ENCODE peak calls at places on chromosomes 5 and 9, in nine cellular contexts. One of them, this sample, is unnamed.

GRCh38 chr9:110728058-110728457 is 59.5 kb downstream of the MUSK start:
- DNase-seq in A549: no peak
- DNase-seq in heart left ventricle: no peak
- DNase-seq in AG04450: no peak
- DNase-seq in coronary artery: no peak
- DNase-seq in upper lobe of right lung: no peak
- DNase-seq in thoracic aorta: no peak
- DNase-seq in left ventricle myocardium inferior: no peak
- DNase-seq in endothelial cell: no peak
- DNase-seq in this sample: no peak

GRCh38 chr5:149550608-149551226 is 522 bp downstream of the CSNK1A1 start:
- DNase-seq in A549: no peak
- DNase-seq in heart left ventricle: no peak
- DNase-seq in AG04450: no peak
- DNase-seq in coronary artery: no peak
- DNase-seq in upper lobe of right lung: no peak
- DNase-seq in thoracic aorta: no peak
- DNase-seq in left ventricle myocardium inferior: peak; percentile 25
- DNase-seq in endothelial cell: peak; percentile 15
- DNase-seq in this sample: no peak

GRCh38 chr9:13786131-13786530 is 506.6 kb upstream of the MPDZ start:
- DNase-seq in A549: no peak
- DNase-seq in heart left ventricle: peak; percentile 52
- DNase-seq in AG04450: no peak
- DNase-seq in coronary artery: no peak
- DNase-seq in upper lobe of right lung: peak; percentile 64
- DNase-seq in thoracic aorta: no peak
- DNase-seq in left ventricle myocardium inferior: peak; percentile 64
- DNase-seq in endothelial cell: no peak
- DNase-seq in this sample: no peak

GRCh38 chr5:113448224-113448623 is 13.4 kb upstream of the TSSK1B start:
- DNase-seq in A549: no peak
- DNase-seq in heart left ventricle: no peak
- DNase-seq in AG04450: no peak
- DNase-seq in coronary artery: no peak
- DNase-seq in upper lobe of right lung: no peak
- DNase-seq in thoracic aorta: no peak
- DNase-seq in left ventricle myocardium inferior: no peak
- DNase-seq in endothelial cell: no peak
- DNase-seq in this sample: no peak

GRCh38 chr5:120257358-120257971 is 206.6 kb upstream of the PRR16 start:
- DNase-seq in A549: no peak
- DNase-seq in heart left ventricle: no peak
- DNase-seq in AG04450: no peak
- DNase-seq in coronary artery: no peak
- DNase-seq in upper lobe of right lung: no peak
- DNase-seq in thoracic aorta: no peak
- DNase-seq in left ventricle myocardium inferior: no peak
- DNase-seq in endothelial cell: no peak
- DNase-seq in this sample: no peak

GRCh38 chr9:108911820-108912219 is 22.1 kb downstream of the ELP1 start:
- DNase-seq in A549: no peak
- DNase-seq in heart left ventricle: no peak
- DNase-seq in AG04450: no peak
- DNase-seq in coronary artery: no peak
- DNase-seq in upper lobe of right lung: no peak
- DNase-seq in thoracic aorta: no peak
- DNase-seq in left ventricle myocardium inferior: no peak
- DNase-seq in endothelial cell: no peak
- DNase-seq in this sample: no peak

GRCh38 chr5:180059326-180059725 is 12.2 kb downstream of the RNF130 start:
- DNase-seq in A549: no peak
- DNase-seq in heart left ventricle: no peak
- DNase-seq in AG04450: no peak
- DNase-seq in coronary artery: no peak
- DNase-seq in upper lobe of right lung: no peak
- DNase-seq in thoracic aorta: no peak
- DNase-seq in left ventricle myocardium inferior: no peak
- DNase-seq in endothelial cell: no peak
- DNase-seq in this sample: no peak

GRCh38 chr5:38189031-38189632 is 69.2 kb upstream of the EGFLAM start:
- DNase-seq in A549: no peak
- DNase-seq in heart left ventricle: no peak
- DNase-seq in AG04450: no peak
- DNase-seq in coronary artery: no peak
- DNase-seq in upper lobe of right lung: no peak
- DNase-seq in thoracic aorta: no peak
- DNase-seq in left ventricle myocardium inferior: no peak
- DNase-seq in endothelial cell: no peak
- DNase-seq in this sample: no peak

GRCh38 chr5:124474821-124475220 is 271.6 kb downstream of the ZNF608 start:
- DNase-seq in A549: no peak
- DNase-seq in heart left ventricle: no peak
- DNase-seq in AG04450: no peak
- DNase-seq in coronary artery: no peak
- DNase-seq in upper lobe of right lung: no peak
- DNase-seq in thoracic aorta: no peak
- DNase-seq in left ventricle myocardium inferior: no peak
- DNase-seq in endothelial cell: no peak
- DNase-seq in this sample: no peak

GRCh38 chr5:179143446-179143845 is 83.3 kb downstream of the ZNF354C start:
- DNase-seq in A549: no peak
- DNase-seq in heart left ventricle: no peak
- DNase-seq in AG04450: no peak
- DNase-seq in coronary artery: no peak
- DNase-seq in upper lobe of right lung: no peak
- DNase-seq in thoracic aorta: no peak
- DNase-seq in left ventricle myocardium inferior: no peak
- DNase-seq in endothelial cell: no peak
- DNase-seq in this sample: no peak

GRCh38 chr9:112112519-112112918 is 62.6 kb downstream of the SUSD1 start:
- DNase-seq in A549: peak; percentile 74
- DNase-seq in heart left ventricle: no peak
- DNase-seq in AG04450: peak; percentile 39
- DNase-seq in coronary artery: no peak
- DNase-seq in upper lobe of right lung: no peak
- DNase-seq in thoracic aorta: no peak
- DNase-seq in left ventricle myocardium inferior: no peak
- DNase-seq in endothelial cell: no peak
- DNase-seq in this sample: no peak

GRCh38 chr5:148882332-148882731 is 55.9 kb downstream of the ADRB2 start:
- DNase-seq in A549: no peak
- DNase-seq in heart left ventricle: no peak
- DNase-seq in AG04450: no peak
- DNase-seq in coronary artery: no peak
- DNase-seq in upper lobe of right lung: no peak
- DNase-seq in thoracic aorta: no peak
- DNase-seq in left ventricle myocardium inferior: no peak
- DNase-seq in endothelial cell: no peak
- DNase-seq in this sample: no peak

GRCh38 chr5:34524123-34524522 is 132.0 kb upstream of the RAI14 start:
- DNase-seq in A549: peak; percentile 18
- DNase-seq in heart left ventricle: no peak
- DNase-seq in AG04450: no peak
- DNase-seq in coronary artery: no peak
- DNase-seq in upper lobe of right lung: no peak
- DNase-seq in thoracic aorta: peak; percentile 16
- DNase-seq in left ventricle myocardium inferior: no peak
- DNase-seq in endothelial cell: no peak
- DNase-seq in this sample: no peak

GRCh38 chr9:127498298-127498697 is 47.0 kb downstream of the LRSAM1 start:
- DNase-seq in A549: no peak
- DNase-seq in heart left ventricle: no peak
- DNase-seq in AG04450: no peak
- DNase-seq in coronary artery: no peak
- DNase-seq in upper lobe of right lung: no peak
- DNase-seq in thoracic aorta: no peak
- DNase-seq in left ventricle myocardium inferior: no peak
- DNase-seq in endothelial cell: no peak
- DNase-seq in this sample: no peak

GRCh38 chr9:81804306-81804705 is 115.0 kb upstream of the TLE1 start:
- DNase-seq in A549: no peak
- DNase-seq in heart left ventricle: no peak
- DNase-seq in AG04450: no peak
- DNase-seq in coronary artery: no peak
- DNase-seq in upper lobe of right lung: no peak
- DNase-seq in thoracic aorta: no peak
- DNase-seq in left ventricle myocardium inferior: no peak
- DNase-seq in endothelial cell: no peak
- DNase-seq in this sample: no peak

GRCh38 chr5:116370886-116371285 is 203.7 kb downstream of the SEMA6A start:
- DNase-seq in A549: no peak
- DNase-seq in heart left ventricle: no peak
- DNase-seq in AG04450: no peak
- DNase-seq in coronary artery: no peak
- DNase-seq in upper lobe of right lung: no peak
- DNase-seq in thoracic aorta: no peak
- DNase-seq in left ventricle myocardium inferior: no peak
- DNase-seq in endothelial cell: no peak
- DNase-seq in this sample: no peak

GRCh38 chr5:14153932-14154646 is 10.9 kb downstream of the TRIO start:
- DNase-seq in A549: no peak
- DNase-seq in heart left ventricle: peak; percentile 80
- DNase-seq in AG04450: no peak
- DNase-seq in coronary artery: peak; percentile 87
- DNase-seq in upper lobe of right lung: peak; percentile 75
- DNase-seq in thoracic aorta: peak; percentile 64
- DNase-seq in left ventricle myocardium inferior: peak; percentile 71
- DNase-seq in endothelial cell: peak; percentile 52
- DNase-seq in this sample: no peak

GRCh38 chr9:116000748-116001329 is 152.8 kb upstream of the PAPPA start:
- DNase-seq in A549: no peak
- DNase-seq in heart left ventricle: no peak
- DNase-seq in AG04450: no peak
- DNase-seq in coronary artery: no peak
- DNase-seq in upper lobe of right lung: no peak
- DNase-seq in thoracic aorta: no peak
- DNase-seq in left ventricle myocardium inferior: no peak
- DNase-seq in endothelial cell: peak; percentile 26
- DNase-seq in this sample: no peak

GRCh38 chr9:76873056-76873792 is 32.7 kb downstream of the PRUNE2 start:
- DNase-seq in A549: no peak
- DNase-seq in heart left ventricle: no peak
- DNase-seq in AG04450: no peak
- DNase-seq in coronary artery: no peak
- DNase-seq in upper lobe of right lung: no peak
- DNase-seq in thoracic aorta: no peak
- DNase-seq in left ventricle myocardium inferior: no peak
- DNase-seq in endothelial cell: peak; percentile 36
- DNase-seq in this sample: no peak
- TF ChIP-seq CTCF in A549: no peak
- TF ChIP-seq CTCF in heart left ventricle: no peak
- TF ChIP-seq CTCF in AG04450: no peak
- TF ChIP-seq CTCF in coronary artery: no peak
- TF ChIP-seq CTCF in upper lobe of right lung: no peak
- TF ChIP-seq CTCF in thoracic aorta: no peak
- TF ChIP-seq CTCF in left ventricle myocardium inferior: no peak
- TF ChIP-seq CTCF in endothelial cell: no peak
- TF ChIP-seq CTCF in this sample: no peak

DNA sequence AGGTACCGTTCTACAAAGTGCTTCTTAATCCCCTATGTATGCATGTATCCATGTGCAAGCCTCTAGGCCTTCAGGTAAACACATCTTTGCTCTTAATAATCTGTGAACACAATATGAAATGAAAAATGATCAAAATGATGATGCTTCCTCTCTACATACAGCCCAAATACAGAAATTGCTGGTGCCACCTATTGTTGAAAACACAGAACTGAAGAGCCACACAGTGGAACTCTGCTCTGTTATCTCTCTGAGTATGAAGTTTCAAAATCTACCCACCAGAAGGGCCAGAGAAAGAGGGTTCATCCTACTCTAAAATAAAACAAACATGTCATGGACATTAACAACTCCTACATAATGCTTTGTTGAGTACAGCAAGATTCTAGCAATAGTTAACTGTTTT is 71.3 kb downstream of the GLIS3 start:
- DNase-seq in A549: no peak
- DNase-seq in heart left ventricle: no peak
- DNase-seq in AG04450: no peak
- DNase-seq in coronary artery: no peak
- DNase-seq in upper lobe of right lung: no peak
- DNase-seq in thoracic aorta: no peak
- DNase-seq in left ventricle myocardium inferior: no peak
- DNase-seq in endothelial cell: no peak
- DNase-seq in this sample: no peak
- TF ChIP-seq CTCF in A549: peak; percentile 80
- TF ChIP-seq CTCF in heart left ventricle: peak; percentile 71
- TF ChIP-seq CTCF in AG04450: peak; percentile 69
- TF ChIP-seq CTCF in coronary artery: peak; percentile 38
- TF ChIP-seq CTCF in upper lobe of right lung: peak; percentile 59
- TF ChIP-seq CTCF in thoracic aorta: peak; percentile 40
- TF ChIP-seq CTCF in left ventricle myocardium inferior: peak; percentile 73
- TF ChIP-seq CTCF in endothelial cell: no peak
- TF ChIP-seq CTCF in this sample: no peak

GRCh38 chr5:10333154-10334006 is 20.1 kb upstream of the MARCHF6 start:
- DNase-seq in A549: peak; percentile 48
- DNase-seq in heart left ventricle: peak; percentile 63
- DNase-seq in AG04450: no peak
- DNase-seq in coronary artery: no peak
- DNase-seq in upper lobe of right lung: peak; percentile 77
- DNase-seq in thoracic aorta: no peak
- DNase-seq in left ventricle myocardium inferior: peak; percentile 52
- DNase-seq in endothelial cell: peak; percentile 57
- DNase-seq in this sample: no peak
- TF ChIP-seq CTCF in A549: no peak
- TF ChIP-seq CTCF in heart left ventricle: peak; percentile 31
- TF ChIP-seq CTCF in AG04450: no peak
- TF ChIP-seq CTCF in coronary artery: no peak
- TF ChIP-seq CTCF in upper lobe of right lung: peak; percentile 18
- TF ChIP-seq CTCF in thoracic aorta: peak; percentile 32
- TF ChIP-seq CTCF in left ventricle myocardium inferior: peak; percentile 38
- TF ChIP-seq CTCF in endothelial cell: no peak
- TF ChIP-seq CTCF in this sample: no peak

GRCh38 chr5:10775646-10776045 is 14.6 kb upstream of the DAP start:
- DNase-seq in A549: no peak
- DNase-seq in heart left ventricle: no peak
- DNase-seq in AG04450: no peak
- DNase-seq in coronary artery: no peak
- DNase-seq in upper lobe of right lung: no peak
- DNase-seq in thoracic aorta: no peak
- DNase-seq in left ventricle myocardium inferior: no peak
- DNase-seq in endothelial cell: no peak
- DNase-seq in this sample: no peak
- TF ChIP-seq CTCF in A549: no peak
- TF ChIP-seq CTCF in heart left ventricle: no peak
- TF ChIP-seq CTCF in AG04450: no peak
- TF ChIP-seq CTCF in coronary artery: no peak
- TF ChIP-seq CTCF in upper lobe of right lung: no peak
- TF ChIP-seq CTCF in thoracic aorta: no peak
- TF ChIP-seq CTCF in left ventricle myocardium inferior: peak; percentile 18
- TF ChIP-seq CTCF in endothelial cell: no peak
- TF ChIP-seq CTCF in this sample: no peak

This sample was measured in omental fat pad.